ENCODE peak calls at places on chromosomes 16 and 17, in nine cellular contexts. U is tibial nerve, P is A549, J is colonic mucosa, W is fibroblast of the aortic adventitia, F is body of pancreas, O is dorsolateral prefrontal cortex, M is heart left ventricle, Z is AG09309. Q is an unnamed sample.

GRCh38 chr16:63287411-63287810 is 1251.2 kb upstream of the CDH8 start:
- DNase-seq in U (no peak), P (no peak), J (no peak), W (no peak), F (no peak), O (no peak), M (no peak), Z (no peak), Q (no peak)

GRCh38 chr17:66814026-66814425 is 20.9 kb upstream of the CACNG5 start:
- DNase-seq in U (no peak), P (no peak), J (no peak), W (no peak), F (no peak), O (no peak), M (no peak), Z (no peak), Q (no peak)

GRCh38 chr16:2158262-2158638 is 2.7 kb downstream of the TRAF7 start:
- DNase-seq in U (no peak), P (no peak), J (no peak), W (no peak), F (no peak), O (no peak), M (no peak), Z (no peak), Q (no peak)

GRCh38 chr17:76383645-76384221 is 676 bp upstream of the SPHK1 start:
- DNase-seq in U (peak; percentile 24), P (peak; percentile 88), J (peak; percentile 44), W (peak; percentile 58), F (peak; percentile 49), O (no peak), M (peak; percentile 71), Z (no peak), Q (no peak)

GRCh38 chr17:9022553-9023388 is 1.5 kb downstream of the NTN1 start:
- DNase-seq in U (no peak), P (no peak), J (no peak), W (peak; percentile 1), F (no peak), O (no peak), M (peak; percentile 23), Z (no peak), Q (no peak)

GRCh38 chr16:80317132-80318098 is 223.4 kb upstream of the DYNLRB2 start:
- DNase-seq in U (no peak), P (no peak), J (no peak), W (no peak), F (no peak), O (no peak), M (no peak), Z (no peak), Q (no peak)

GRCh38 chr16:19434584-19434983 is 16.9 kb downstream of the TMC5 start:
- DNase-seq in U (no peak), P (no peak), J (no peak), W (no peak), F (no peak), O (no peak), M (no peak), Z (no peak), Q (no peak)

GRCh38 chr17:76585048-76585648 is 512 bp downstream of the ST6GALNAC2 start:
- DNase-seq in U (no peak), P (no peak), J (peak; percentile 42), W (no peak), F (no peak), O (no peak), M (no peak), Z (no peak), Q (no peak)

GRCh38 chr17:66312912-66313311 is 10.5 kb downstream of the PRKCA start:
- DNase-seq in U (no peak), P (no peak), J (no peak), W (no peak), F (no peak), O (no peak), M (no peak), Z (no peak), Q (no peak)

GRCh38 chr16:88415381-88416323 is 32.9 kb downstream of the ZNF469 start:
- DNase-seq in U (no peak), P (no peak), J (no peak), W (no peak), F (no peak), O (no peak), M (no peak), Z (no peak), Q (no peak)

GRCh38 chr17:55344514-55344997 is 77.1 kb downstream of the MMD start:
- DNase-seq in U (no peak), P (no peak), J (no peak), W (no peak), F (no peak), O (no peak), M (no peak), Z (no peak), Q (no peak)

DNA sequence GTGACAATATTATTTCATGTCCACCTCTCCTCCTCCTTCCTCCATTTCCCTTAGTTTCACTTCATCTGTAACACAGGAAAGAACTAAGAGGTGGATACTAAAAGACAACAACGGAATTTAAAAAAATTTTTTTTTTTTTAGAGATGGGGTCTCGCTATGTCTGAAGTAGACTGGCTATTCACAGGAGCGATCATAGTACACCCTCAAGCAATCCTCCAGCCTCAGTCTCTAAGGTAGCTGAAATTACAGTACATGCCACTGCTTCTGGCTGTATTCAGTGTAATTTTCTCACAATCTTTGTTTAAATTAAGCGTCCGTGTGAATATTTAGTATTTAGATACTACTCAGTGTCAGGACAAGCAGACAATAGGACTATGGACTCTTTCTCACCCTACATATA is 35.6 kb downstream of the FBXL20 start:
- DNase-seq in U (no peak), P (no peak), J (no peak), W (no peak), F (no peak), O (no peak), M (no peak), Z (no peak), Q (no peak)
- H3K4me3 ChIP-seq in U (no peak overlapping the region), P (no peak overlapping the region), J (no peak overlapping the region), W (peak overlapping the region; percentile 39), F (no peak overlapping the region), O (no peak overlapping the region), M (peak overlapping the region; percentile 8), Z (no peak overlapping the region), Q (peak overlapping the region; percentile 3)

GRCh38 chr16:89455178-89455577 is 35.2 kb downstream of the ANKRD11 start:
- DNase-seq in U (no peak), P (no peak), J (no peak), W (no peak), F (no peak), O (no peak), M (no peak), Z (no peak), Q (no peak)

GRCh38 chr16:89452241-89452640 is 38.1 kb downstream of the ANKRD11 start:
- DNase-seq in U (no peak), P (no peak), J (no peak), W (no peak), F (no peak), O (no peak), M (no peak), Z (no peak), Q (no peak)

GRCh38 chr16:89455692-89456091 is 34.7 kb downstream of the ANKRD11 start:
- DNase-seq in U (no peak), P (no peak), J (no peak), W (no peak), F (no peak), O (no peak), M (no peak), Z (no peak), Q (no peak)

GRCh38 chr16:89452925-89453324 is 37.4 kb downstream of the ANKRD11 start:
- DNase-seq in U (no peak), P (no peak), J (no peak), W (no peak), F (no peak), O (no peak), M (no peak), Z (no peak), Q (no peak)

GRCh38 chr16:89453662-89454321 is 36.6 kb downstream of the ANKRD11 start:
- DNase-seq in U (no peak), P (peak; percentile 56), J (no peak), W (peak; percentile 48), F (peak; percentile 63), O (no peak), M (no peak), Z (no peak), Q (no peak)
- TF ChIP-seq CTCF in U (no peak), P (no peak), J (peak; percentile 15), W (peak; percentile 41), F (peak; percentile 44), O (no peak), M (peak; percentile 41), Z (peak; percentile 19), Q (peak; percentile 39)

DNA sequence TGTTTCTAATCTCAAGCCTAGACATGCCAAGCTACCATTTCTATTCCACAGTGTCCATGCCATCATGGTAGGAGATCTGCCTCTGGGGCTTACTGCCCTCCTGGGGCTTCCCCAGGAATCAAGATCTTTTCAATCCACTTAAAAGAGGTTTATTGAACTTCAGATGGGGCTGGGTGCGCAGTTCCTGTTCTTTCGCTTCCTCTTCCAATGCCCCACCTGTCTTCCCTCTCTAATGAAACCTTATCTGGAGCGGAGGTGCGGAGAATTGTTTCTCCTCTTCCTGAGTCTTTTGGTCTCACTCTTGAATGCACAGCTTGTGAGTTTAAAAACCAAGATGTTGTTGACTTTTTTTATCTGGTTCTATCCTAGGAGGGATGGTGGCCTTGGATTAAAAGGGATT is 30.4 kb upstream of the METTL16 start:
- DNase-seq in U (no peak), P (no peak), J (no peak), W (no peak), F (no peak), O (no peak), M (no peak), Z (no peak), Q (no peak)
- H3K4me3 ChIP-seq in U (no peak overlapping the region), P (no peak overlapping the region), J (no peak overlapping the region), W (no peak overlapping the region), F (no peak overlapping the region), O (no peak overlapping the region), M (no peak overlapping the region), Z (no peak overlapping the region), Q (no peak overlapping the region)

GRCh38 chr17:29172589-29172988 is 7.6 kb downstream of the MYO18A start:
- DNase-seq in U (no peak), P (no peak), J (no peak), W (no peak), F (peak; percentile 55), O (no peak), M (no peak), Z (no peak), Q (no peak)
- TF ChIP-seq CTCF in U (no peak), P (no peak), J (no peak), W (no peak), F (no peak), O (no peak), M (no peak), Z (no peak), Q (no peak)

DNA sequence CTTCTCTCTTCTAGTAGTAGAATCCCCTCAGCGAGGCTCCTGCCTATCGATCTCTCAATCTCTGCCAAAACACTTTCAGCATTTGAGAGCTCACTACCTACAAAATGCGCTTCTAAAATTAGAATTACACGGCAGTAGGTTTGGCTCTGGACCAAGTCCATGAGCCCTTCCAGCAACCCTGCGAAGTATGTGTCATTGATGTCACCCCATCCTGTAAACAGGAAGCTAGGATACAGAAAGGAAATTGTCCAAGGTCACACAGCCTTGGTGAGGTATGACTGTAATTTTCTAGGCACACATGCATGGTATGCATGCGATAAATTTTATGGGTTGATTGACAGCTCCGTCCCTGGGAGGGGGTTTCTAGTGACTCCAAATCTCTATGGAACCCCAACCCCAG is 330.3 kb upstream of the CDH5 start:
- DNase-seq in U (no peak), P (no peak), J (no peak), W (no peak), F (no peak), O (no peak), M (peak; percentile 28), Z (no peak), Q (no peak)
- H3K4me3 ChIP-seq in U (no peak overlapping the region), P (no peak overlapping the region), J (no peak overlapping the region), W (no peak overlapping the region), F (no peak overlapping the region), O (no peak overlapping the region), M (no peak overlapping the region), Z (no peak overlapping the region), Q (no peak overlapping the region)

Q was measured in BJ.